ENCODE peak calls at places on chromosomes 13 and 19, in four cellular contexts. J is K562, R is WTC11, E is A549. F is an unnamed sample.

GRCh38 chr13:58134012-58134411 is 502.5 kb downstream of the PCDH17 start:
- DNase-seq in J (no peak), R (no peak), E (no peak), F (no peak)

GRCh38 chr19:6925801-6926751 is 38.7 kb downstream of the ADGRE1 start:
- DNase-seq in J (no peak), R (no peak), E (peak), F (no peak)

GRCh38 chr19:46326608-46327007 is 20.3 kb upstream of the PPP5C start:
- DNase-seq in J (no peak), R (no peak), E (no peak), F (no peak)

GRCh38 chr13:84940801-84941200 is 858.4 kb downstream of the SLITRK6 start:
- DNase-seq in J (no peak), R (no peak), E (no peak), F (no peak)

GRCh38 chr13:111876506-111876905 is 190.4 kb upstream of the SOX1 start:
- DNase-seq in J (no peak), R (no peak), E (no peak), F (no peak)

GRCh38 chr13:36126496-36126895 is 4.7 kb downstream of the DCLK1 start:
- DNase-seq in J (no peak), R (no peak), E (no peak), F (no peak)

GRCh38 chr13:27269114-27269665 is 1.4 kb upstream of the RASL11A start:
- DNase-seq in J (no peak), R (no peak), E (no peak), F (no peak)

GRCh38 chr13:98173431-98173921 is 3.6 kb downstream of the RNF113B start:
- DNase-seq in J (no peak), R (no peak), E (peak), F (peak)

GRCh38 chr13:27313742-27314141 is 43.1 kb downstream of the RASL11A start:
- DNase-seq in J (no peak), R (no peak), E (no peak), F (no peak)

GRCh38 chr19:43465468-43466120 is at the start of gene LYPD3:
- DNase-seq in J (no peak), R (peak), E (no peak), F (no peak)

GRCh38 chr13:34435338-34435737 is 506.7 kb upstream of the NBEA start:
- DNase-seq in J (no peak), R (no peak), E (peak), F (no peak)

GRCh38 chr19:49988433-49988832 is 27.5 kb upstream of the SIGLEC11 start:
- DNase-seq in J (no peak), R (no peak), E (no peak), F (no peak)

GRCh38 chr19:17598953-17599352 is 43.5 kb downstream of the COLGALT1 start:
- DNase-seq in J (no peak), R (no peak), E (no peak), F (no peak)

GRCh38 chr19:12705654-12706331 is 9.4 kb upstream of the FBXW9 start:
- DNase-seq in J (no peak), R (no peak), E (no peak), F (no peak)

GRCh38 chr13:25679936-25680335 is 308.2 kb downstream of the ATP8A2 start:
- DNase-seq in J (no peak), R (no peak), E (no peak), F (no peak)

GRCh38 chr19:32646556-32646955 is 28.4 kb downstream of the ANKRD27 start:
- DNase-seq in J (no peak), R (no peak), E (no peak), F (no peak)

GRCh38 chr13:82772802-82773201 is 1109.5 kb downstream of the SLITRK1 start:
- DNase-seq in J (no peak), R (no peak), E (no peak), F (no peak)

GRCh38 chr13:49292742-49293498 is 45.2 kb downstream of the CDADC1 start:
- DNase-seq in J (peak), R (no peak), E (no peak), F (no peak)

GRCh38 chr19:33339750-33340029 is 33.8 kb upstream of the CEBPG start:
- DNase-seq in J (no peak), R (no peak), E (no peak), F (no peak)

GRCh38 chr13:64753606-64754005 is 2476.5 kb downstream of the PCDH9 start:
- DNase-seq in J (no peak), R (no peak), E (no peak), F (no peak)

GRCh38 chr19:40604647-40605200 is 3.6 kb downstream of the LTBP4 start:
- DNase-seq in J (peak), R (no peak), E (peak), F (no peak)

GRCh38 chr13:28452755-28453154 is 42.2 kb downstream of the FLT1 start:
- DNase-seq in J (no peak), R (no peak), E (no peak), F (no peak)

GRCh38 chr13:57582032-57582431 is 49.5 kb upstream of the PCDH17 start:
- DNase-seq in J (no peak), R (peak), E (no peak), F (peak)

GRCh38 chr13:99043700-99044300 is 65.9 kb upstream of the DOCK9 start:
- DNase-seq in J (no peak), R (no peak), E (no peak), F (no peak)

GRCh38 chr19:6204212-6204611 is 68.7 kb downstream of the ACSBG2 start:
- DNase-seq in J (no peak), R (no peak), E (no peak), F (peak)

GRCh38 chr13:72112216-72112615 is 245.2 kb upstream of the DACH1 start:
- DNase-seq in J (no peak), R (no peak), E (no peak), F (no peak)

GRCh38 chr13:52931913-52932312 is 83.5 kb upstream of the PCDH8 start:
- DNase-seq in J (no peak), R (no peak), E (no peak), F (no peak)

DNA sequence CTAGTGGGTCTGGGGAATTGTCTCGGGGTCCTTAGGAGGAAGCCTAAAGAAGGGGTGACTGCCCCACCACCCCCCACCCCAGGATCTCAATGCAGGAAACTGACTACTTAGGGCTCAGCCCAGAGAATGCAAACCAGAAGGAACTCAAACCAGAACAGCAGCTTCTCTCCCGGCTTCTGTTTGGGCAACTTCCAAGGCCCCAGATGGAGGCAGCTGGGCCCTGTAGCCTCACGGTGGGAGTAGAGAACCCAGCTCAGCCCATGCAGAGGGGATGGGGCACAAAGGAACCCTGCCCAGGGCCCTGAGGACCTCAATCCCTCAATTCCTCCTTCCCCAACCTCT is 2.3 kb downstream of the ADGRE5 start:
- DNase-seq in J (no peak), R (no peak), E (no peak), F (no peak)
- TF ChIP-seq HMGXB4 in J (no peak), R (no peak), E (no peak), F (no peak)

DNA sequence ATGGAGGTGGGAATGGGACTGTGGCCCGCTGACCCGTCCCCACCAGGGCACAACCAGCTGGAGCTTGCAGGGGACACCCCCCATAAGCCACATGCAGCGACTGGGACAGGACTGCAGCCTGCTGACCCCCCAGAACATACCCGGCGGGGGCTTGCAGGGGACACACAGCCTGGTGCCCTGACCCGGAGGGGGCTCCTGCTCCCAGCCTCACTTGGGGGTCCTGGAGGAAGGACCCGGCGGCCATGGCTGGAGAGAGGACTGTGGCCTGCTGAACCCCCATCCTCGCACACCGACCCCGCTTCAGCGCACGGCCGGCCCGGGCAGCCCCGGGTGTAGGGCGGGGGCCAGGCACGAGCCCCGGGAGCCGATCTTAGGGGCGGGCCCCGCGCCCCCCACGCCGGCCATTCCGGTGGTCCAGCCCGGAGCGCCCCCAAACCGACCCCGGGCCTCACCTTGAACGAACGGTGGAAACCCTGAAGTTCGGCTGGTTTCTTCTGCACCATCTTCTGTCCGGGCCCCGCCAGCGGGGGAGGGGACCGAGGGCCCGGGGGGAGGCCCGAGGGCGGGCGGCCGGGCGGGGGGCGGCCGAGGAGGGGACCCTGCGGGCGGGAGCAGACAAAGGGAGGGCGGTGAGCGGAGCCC is 574 bp downstream of the MKNK2 start:
- DNase-seq in J (no peak), R (no peak), E (no peak), F (no peak)
- TF ChIP-seq HMGXB4 in J (no peak), R (peak), E (no peak), F (no peak)

DNA sequence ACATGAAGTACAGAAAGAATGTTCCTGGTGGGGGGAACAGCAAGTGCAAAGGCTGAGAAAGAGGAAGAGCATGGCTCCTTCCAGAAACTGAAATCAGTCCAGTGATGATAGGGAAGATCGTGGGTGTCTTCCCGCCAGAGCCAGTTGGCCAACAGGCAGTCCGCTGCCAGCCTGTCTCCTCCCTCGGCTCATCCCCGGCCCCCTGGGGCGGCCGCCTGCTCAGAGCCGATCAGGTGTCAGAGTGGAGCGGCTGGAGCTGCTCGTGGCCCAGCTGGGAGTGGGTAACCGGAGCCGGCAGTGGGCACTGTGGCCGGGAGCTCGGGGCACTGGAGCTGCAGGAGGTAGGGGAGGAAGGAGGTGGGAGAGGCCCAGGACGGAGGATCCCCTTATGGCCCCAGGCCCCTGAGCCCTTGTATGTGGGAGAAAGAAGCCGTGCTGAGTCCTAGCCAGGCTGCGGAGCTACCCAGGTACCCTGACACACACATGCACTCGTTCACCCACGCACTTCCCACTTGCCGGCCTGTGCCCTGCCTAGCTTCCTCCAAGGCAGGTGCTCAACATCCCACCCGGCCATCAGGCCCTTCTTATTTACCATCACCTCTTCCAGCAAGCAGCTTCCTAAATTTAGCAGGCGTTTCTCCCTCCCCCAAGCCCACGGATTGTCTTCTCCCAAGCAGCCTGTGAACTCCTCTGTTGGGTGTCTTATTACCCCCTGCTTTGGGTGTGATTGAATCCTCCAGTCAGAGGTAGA is 1.7 kb downstream of the ANKRD24 start:
- DNase-seq in J (no peak), R (no peak), E (no peak), F (no peak)
- TF ChIP-seq HMGXB4 in J (no peak), R (no peak), E (no peak), F (no peak)

GRCh38 chr19:52191374-52191773 is 1.5 kb downstream of the PPP2R1A start:
- DNase-seq in J (no peak), R (no peak), E (no peak), F (no peak)

GRCh38 chr19:52191951-52192350 is 2.1 kb downstream of the PPP2R1A start:
- DNase-seq in J (peak), R (no peak), E (no peak), F (no peak)

GRCh38 chr19:52188822-52189744 is 769 bp upstream of the PPP2R1A start:
- DNase-seq in J (no peak), R (peak), E (peak), F (no peak)

GRCh38 chr19:52189745-52190678 is at the start of gene PPP2R1A:
- DNase-seq in J (peak), R (peak), E (peak), F (peak)

DNA sequence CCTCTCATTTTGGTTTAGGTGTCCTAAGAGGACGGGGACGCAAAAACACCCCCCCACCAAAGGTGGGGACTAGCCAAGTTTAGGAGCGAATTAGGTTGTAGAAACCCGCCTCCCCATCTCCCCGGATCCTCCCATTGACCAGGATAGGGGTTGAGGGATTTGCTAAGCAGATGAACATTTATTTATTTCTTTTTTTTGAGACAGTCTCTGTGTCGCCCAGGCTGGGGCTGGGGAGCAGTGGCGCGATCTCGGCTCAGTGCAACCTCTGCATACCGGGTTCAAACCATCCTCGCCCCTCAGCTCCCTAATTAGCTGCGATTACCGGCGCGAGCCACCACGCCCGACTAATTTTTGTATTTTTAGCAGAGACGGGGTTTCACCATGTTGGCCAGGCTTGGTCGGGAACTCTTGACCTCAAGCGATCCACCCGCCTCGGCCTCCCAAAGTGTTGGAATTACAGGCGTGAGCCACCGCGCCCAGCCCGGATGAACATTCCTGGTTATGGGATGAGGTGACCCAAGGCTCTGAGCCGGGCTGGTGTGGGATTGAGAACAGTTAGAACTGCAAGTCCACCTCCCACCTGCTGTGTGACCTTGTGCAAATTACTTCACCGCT is 934 bp downstream of the PPP2R1A start:
- DNase-seq in J (peak), R (peak), E (peak), F (no peak)
- TF ChIP-seq HMGXB4 in J (no peak), R (no peak), E (no peak), F (no peak)

DNA sequence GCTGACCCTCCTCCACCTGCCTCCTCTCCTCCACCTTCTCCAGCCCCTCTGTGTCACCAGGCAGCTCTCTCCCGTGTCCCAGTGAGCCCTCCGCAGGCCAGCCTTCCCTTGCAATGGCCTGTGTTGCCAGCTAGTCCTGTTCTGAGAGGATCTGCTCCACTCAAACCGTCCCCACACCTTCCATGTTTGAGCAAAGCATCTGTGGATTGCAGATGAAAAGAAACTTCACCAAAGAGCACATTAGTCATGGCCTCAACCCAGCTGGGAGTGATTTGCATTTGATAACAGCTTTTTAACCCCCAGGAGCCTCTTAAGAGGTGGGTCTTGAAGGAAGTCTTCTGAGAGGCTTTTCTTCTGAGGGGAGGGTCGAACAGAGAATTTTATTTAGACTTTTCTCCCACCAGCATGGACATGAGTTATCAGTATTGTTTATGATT is 72.8 kb downstream of the COL4A2 start:
- DNase-seq in J (no peak), R (no peak), E (peak), F (no peak)
- TF ChIP-seq HMGXB4 in J (no peak), R (no peak), E (no peak), F (no peak)

DNA sequence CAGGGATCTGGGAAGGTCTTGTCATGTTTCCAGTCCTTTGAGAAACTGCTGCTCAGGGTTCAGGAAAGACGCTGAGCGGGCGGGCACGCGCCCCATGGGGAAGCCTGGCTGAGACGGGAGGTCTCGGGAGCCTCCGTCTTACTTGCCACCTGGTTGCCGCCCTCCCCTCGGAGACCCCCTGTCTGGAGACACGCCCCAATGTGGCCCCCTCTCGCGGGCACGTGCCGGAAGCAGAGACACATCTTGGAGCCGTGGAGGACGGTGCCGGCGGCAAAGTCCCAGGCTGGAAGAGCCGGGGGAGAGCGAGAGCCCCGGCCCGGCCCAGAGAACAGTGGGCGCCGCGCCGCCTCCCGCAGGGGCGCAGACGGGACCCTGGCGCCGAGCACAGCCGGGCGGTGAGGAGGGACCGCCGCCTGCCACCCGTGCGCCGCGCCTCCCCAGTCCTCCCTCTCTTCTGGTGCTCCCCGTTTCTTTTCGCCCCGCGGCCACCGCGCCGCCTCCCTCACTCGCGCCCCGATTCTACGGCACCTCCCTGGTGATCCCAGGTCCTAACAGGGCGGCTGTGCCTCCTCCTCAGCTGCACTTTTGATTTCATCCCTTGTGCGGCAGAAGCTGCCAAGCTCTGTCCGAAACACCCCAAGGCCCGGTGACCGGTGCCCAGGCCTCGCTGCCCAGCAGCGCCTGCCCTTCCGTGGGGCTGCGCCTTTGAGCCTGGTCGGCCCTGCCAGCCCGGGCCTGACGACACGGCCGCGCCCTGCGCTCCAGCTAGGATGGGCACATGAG is 15.5 kb downstream of the GJB2 start:
- DNase-seq in J (no peak), R (no peak), E (no peak), F (no peak)
- TF ChIP-seq HMGXB4 in J (no peak), R (no peak), E (no peak), F (no peak)

DNA sequence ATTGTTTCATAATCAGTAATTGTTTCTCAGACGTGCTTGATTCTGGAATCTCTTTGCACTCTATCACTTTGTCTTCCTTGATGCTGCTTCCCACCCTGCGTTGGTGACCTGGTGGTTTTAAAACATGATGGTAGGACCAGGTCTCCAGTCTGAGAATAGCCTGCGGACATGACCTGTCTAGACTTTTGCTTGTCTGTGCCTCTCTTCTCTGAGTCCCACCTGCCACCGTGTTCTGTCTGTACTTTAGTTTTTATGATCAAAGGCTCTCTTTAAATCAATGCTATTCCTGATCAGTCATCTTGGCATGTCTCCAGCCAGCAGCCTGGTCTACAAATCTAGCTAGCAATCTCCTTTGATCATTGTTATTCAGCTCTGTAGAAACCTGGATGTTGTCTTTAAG is 933.9 kb downstream of the DIAPH3 start:
- DNase-seq in J (no peak), R (no peak), E (no peak), F (no peak)
- TF ChIP-seq HMGXB4 in J (no peak), R (no peak), E (no peak), F (no peak)

GRCh38 chr13:45496942-45497341 is 32.2 kb downstream of the COG3 start:
- DNase-seq in J (no peak), R (no peak), E (no peak), F (no peak)

GRCh38 chr13:45500492-45501174 is 35.9 kb downstream of the COG3 start:
- DNase-seq in J (no peak), R (no peak), E (no peak), F (peak)

GRCh38 chr13:45506811-45507210 is 42.1 kb downstream of the COG3 start:
- DNase-seq in J (no peak), R (no peak), E (no peak), F (no peak)

GRCh38 chr13:45503658-45504057 is 38.9 kb downstream of the COG3 start:
- DNase-seq in J (no peak), R (no peak), E (no peak), F (no peak)

DNA sequence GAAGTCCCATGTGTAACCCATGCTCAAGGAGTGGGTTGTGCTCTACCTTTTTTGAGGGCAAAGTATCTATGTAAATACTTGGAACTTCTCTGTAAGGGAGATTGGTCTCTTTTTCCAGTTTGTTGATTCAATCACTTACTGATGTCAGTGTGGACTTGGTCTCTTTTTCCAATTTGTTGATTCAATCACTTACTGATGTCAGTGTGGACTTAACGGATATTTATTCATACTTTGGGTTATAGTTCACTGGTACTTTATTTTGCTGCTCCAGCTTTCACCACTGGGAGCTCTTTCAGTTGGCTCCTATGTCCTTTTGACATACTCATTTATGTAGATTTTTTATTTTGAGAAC is 36.4 kb downstream of the COG3 start:
- DNase-seq in J (no peak), R (no peak), E (no peak), F (no peak)
- TF ChIP-seq HMGXB4 in J (no peak), R (no peak), E (no peak), F (no peak)

F was measured in HepG2.